ENCODE peak calls at places on chromosomes 7 and 10, in nine cellular contexts. K is SK-N-SH, E is type B pancreatic cell, X is neural crest cell, I is retinal pigment epithelial cell, T is astrocyte of the cerebellum, O is IMR-90, W is glutamatergic neuron, N is HFFc6. Q is an unnamed sample.

GRCh38 chr10:66151346-66151745 is 774.5 kb upstream of the LRRTM3 start:
- DNase-seq in K (no peak), E (no peak), X (no peak), I (no peak), T (no peak), O (no peak), W (no peak), N (no peak), Q (no peak)

GRCh38 chr7:3033136-3033535 is 10.5 kb downstream of the CARD11 start:
- DNase-seq in K (no peak), E (no peak), X (no peak), I (no peak), T (no peak), O (no peak), W (no peak), N (no peak), Q (no peak)

GRCh38 chr10:129140861-129141260 is 326.2 kb upstream of the MGMT start:
- DNase-seq in K (peak; percentile 36), E (no peak), X (no peak), I (no peak), T (no peak), O (no peak), W (no peak), N (no peak), Q (no peak)

GRCh38 chr10:7988985-7989384 is 65.5 kb upstream of the GATA3 start:
- DNase-seq in K (no peak), E (no peak), X (no peak), I (no peak), T (no peak), O (no peak), W (no peak), N (no peak), Q (no peak)

GRCh38 chr7:88289505-88290129 is 17.1 kb downstream of the STEAP4 start:
- DNase-seq in K (no peak), E (no peak), X (no peak), I (no peak), T (no peak), O (no peak), W (no peak), N (no peak), Q (no peak)

GRCh38 chr7:98420966-98421612 is 20.2 kb upstream of the BAIAP2L1 start:
- DNase-seq in K (peak; percentile 87), E (peak; percentile 77), X (peak; percentile 29), I (no peak), T (no peak), O (no peak), W (peak; percentile 72), N (no peak), Q (peak; percentile 78)

GRCh38 chr10:76649723-76650127 is 987.9 kb downstream of the KCNMA1 start:
- DNase-seq in K (no peak), E (no peak), X (no peak), I (no peak), T (peak; percentile 27), O (peak; percentile 62), W (no peak), N (peak; percentile 25), Q (no peak)

GRCh38 chr7:7504910-7505704 is 30.6 kb downstream of the COL28A1 start:
- DNase-seq in K (peak; percentile 49), E (no peak), X (no peak), I (no peak), T (no peak), O (no peak), W (no peak), N (no peak), Q (no peak)

GRCh38 chr10:106185991-106186390 is 978.5 kb downstream of the SORCS1 start:
- DNase-seq in K (no peak), E (no peak), X (no peak), I (no peak), T (no peak), O (peak; percentile 31), W (no peak), N (no peak), Q (no peak)

GRCh38 chr7:80346704-80347103 is 165.2 kb downstream of the GNAT3 start:
- DNase-seq in K (no peak), E (no peak), X (no peak), I (no peak), T (peak; percentile 32), O (peak; percentile 80), W (no peak), N (peak; percentile 32), Q (no peak)

GRCh38 chr10:3511483-3511882 is 273.5 kb downstream of the KLF6 start:
- DNase-seq in K (no peak), E (no peak), X (no peak), I (no peak), T (no peak), O (no peak), W (no peak), N (no peak), Q (no peak)

GRCh38 chr10:3509355-3509754 is 275.7 kb downstream of the KLF6 start:
- DNase-seq in K (no peak), E (no peak), X (no peak), I (no peak), T (no peak), O (no peak), W (no peak), N (no peak), Q (no peak)

GRCh38 chr10:3510741-3511140 is 274.3 kb downstream of the KLF6 start:
- DNase-seq in K (no peak), E (no peak), X (no peak), I (no peak), T (no peak), O (no peak), W (no peak), N (no peak), Q (no peak)

GRCh38 chr10:3514691-3515090 is 270.3 kb downstream of the KLF6 start:
- DNase-seq in K (no peak), E (no peak), X (no peak), I (no peak), T (no peak), O (no peak), W (no peak), N (no peak), Q (no peak)

GRCh38 chr10:3512263-3512662 is 272.7 kb downstream of the KLF6 start:
- DNase-seq in K (no peak), E (no peak), X (no peak), I (no peak), T (no peak), O (no peak), W (no peak), N (no peak), Q (no peak)
- TF ChIP-seq CTCF in K (peak; percentile 24), E (no peak), X (no peak), I (peak; percentile 8), T (no peak), O (no peak), W (no peak), N (peak; percentile 37), Q (no peak)

DNA sequence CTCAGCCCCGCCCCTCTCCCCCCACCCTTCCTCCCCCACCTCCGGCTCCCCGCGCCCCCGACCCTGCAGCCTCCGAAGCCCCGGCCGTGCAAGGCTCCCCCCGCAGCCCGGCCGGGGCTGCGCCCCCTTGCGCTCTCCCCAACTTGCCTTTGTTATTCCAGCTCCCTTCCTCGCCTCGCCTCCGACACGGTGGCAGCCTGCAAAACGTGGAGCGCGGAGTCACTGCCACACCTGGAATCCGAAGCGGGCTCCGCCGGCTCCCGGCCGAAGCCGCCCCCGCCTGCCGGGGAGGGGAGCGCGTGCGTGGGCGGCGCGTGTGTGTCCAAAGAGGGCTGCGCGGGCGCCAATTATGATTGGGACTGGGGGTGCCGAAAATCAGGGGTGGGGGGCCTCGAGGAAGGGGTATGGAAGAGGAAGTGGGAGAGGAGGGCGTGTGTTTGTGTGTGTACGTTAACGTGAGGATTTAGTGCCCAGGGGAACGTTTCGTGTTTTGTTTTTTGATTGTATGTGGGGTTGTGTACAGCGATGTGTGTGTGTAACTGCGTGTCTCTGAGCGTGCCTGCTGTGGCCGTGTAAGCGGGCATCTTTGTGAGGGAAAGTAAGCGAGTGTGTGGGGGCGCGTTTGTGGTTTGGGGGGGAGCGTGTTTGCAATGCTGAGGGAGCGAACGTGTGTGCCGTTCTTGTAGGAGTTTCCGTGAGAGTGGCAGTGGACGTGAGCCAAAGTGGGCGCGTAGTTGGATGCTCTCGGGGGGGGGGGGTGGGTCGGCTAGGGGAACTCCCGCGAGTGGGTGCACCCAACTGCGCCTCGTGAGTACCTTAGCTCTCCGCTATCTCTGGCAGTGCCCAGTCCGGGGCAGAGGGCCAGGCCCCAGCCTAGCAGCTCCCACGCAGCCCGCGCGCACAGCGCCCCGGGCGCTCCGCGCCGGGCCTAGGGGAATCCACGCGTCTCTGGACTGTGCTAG is 1.2 kb upstream of the ZMIZ1 start:
- DNase-seq in K (peak; percentile 97), E (peak; percentile 96), X (peak; percentile 94), I (peak; percentile 65), T (peak; percentile 84), O (peak; percentile 91), W (peak; percentile 97), N (peak; percentile 77), Q (peak; percentile 94)
- TF ChIP-seq CTCF in K (peak; percentile 21), E (no peak), X (no peak), I (peak; percentile 37), T (peak; percentile 43), O (peak; percentile 44), W (peak; percentile 23), N (peak; percentile 47), Q (peak; percentile 31)

DNA sequence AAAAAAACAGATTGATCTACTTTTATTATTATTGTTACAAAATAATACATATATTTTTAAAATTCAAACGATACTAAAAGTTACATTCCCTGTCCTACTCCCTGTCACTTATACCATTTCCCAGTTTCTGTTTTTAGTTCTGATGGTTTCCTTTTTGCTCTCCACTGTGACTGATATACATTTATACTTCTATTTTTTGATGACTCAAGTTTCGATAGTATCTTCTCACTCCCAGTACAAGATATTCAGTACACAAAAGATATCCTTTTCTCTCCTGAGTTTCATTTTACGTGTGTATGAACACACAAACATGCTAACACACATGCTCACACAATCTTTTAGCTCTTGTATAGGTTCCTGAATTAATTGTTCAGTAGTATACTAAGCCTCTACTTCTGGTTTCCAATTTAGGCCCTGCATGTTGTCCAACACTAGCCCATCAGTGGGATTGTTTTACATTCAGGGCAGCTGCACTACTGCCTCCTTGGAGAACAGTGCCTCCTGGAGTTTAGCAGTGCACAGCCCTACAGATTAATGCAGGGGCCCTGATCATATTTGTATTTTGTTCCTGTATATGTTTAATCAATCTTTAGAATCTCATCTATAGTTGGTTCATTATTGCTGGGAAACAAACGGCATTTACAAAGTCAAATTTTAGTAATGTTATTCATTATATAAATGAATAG is 131.0 kb downstream of the TES start:
- DNase-seq in K (no peak), E (no peak), X (no peak), I (no peak), T (no peak), O (no peak), W (no peak), N (no peak), Q (no peak)
- TF ChIP-seq CTCF in K (peak; percentile 64), E (no peak), X (no peak), I (peak; percentile 19), T (peak; percentile 2), O (no peak), W (no peak), N (peak; percentile 61), Q (no peak)

DNA sequence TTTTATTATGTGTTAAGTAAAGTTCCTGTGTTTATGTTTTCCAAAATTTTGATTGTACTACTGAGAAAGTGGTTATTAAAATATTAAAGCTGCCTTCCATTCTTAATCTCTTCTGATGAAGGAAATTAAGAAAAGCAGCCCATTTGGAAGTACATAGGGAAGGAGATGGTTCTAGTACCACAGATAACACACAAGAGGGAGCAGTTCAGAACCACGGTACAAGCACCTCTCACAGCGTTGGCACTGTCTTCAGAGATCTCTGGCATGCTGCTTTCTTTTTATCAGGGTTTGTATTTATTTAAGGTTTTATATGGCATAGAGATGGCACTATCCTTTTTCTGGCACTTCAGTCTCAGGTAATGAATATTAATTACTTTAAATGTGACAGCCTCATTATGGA is 111.6 kb downstream of the PHTF2 start:
- DNase-seq in K (no peak), E (no peak), X (no peak), I (no peak), T (no peak), O (no peak), W (no peak), N (no peak), Q (no peak)
- TF ChIP-seq CTCF in K (peak; percentile 31), E (no peak), X (no peak), I (no peak), T (peak; percentile 11), O (no peak), W (no peak), N (peak; percentile 40), Q (no peak)

Q was measured in progenitor cell of endocrine pancreas.